ENCODE peak calls at places on chromosomes 13 and 19, in six cellular contexts. V, S, G, T, H and D are unnamed samples.

GRCh38 chr19:49691243-49692101 is 556 bp downstream of the CPT1C start:
- DNase-seq in V (no peak), S (peak), G (no peak), T (peak), H (peak), D (no peak)

GRCh38 chr13:32737111-32737571 is 150.9 kb downstream of the PDS5B start:
- DNase-seq in V (no peak), S (no peak), G (no peak), T (no peak), H (no peak), D (no peak)

GRCh38 chr19:48342841-48343540 is 17.6 kb downstream of the EMP3 start:
- DNase-seq in V (no peak), S (no peak), G (no peak), T (no peak), H (no peak), D (peak)

GRCh38 chr19:50514346-50515167 is 844 bp upstream of the ASPDH start:
- DNase-seq in V (no peak), S (peak), G (no peak), T (no peak), H (no peak), D (no peak)

GRCh38 chr13:110633776-110634175 is 18.4 kb downstream of the NAXD start:
- DNase-seq in V (no peak), S (no peak), G (no peak), T (no peak), H (no peak), D (no peak)

GRCh38 chr13:98965325-98965724 is 12.5 kb downstream of the DOCK9 start:
- DNase-seq in V (no peak), S (no peak), G (no peak), T (no peak), H (no peak), D (no peak)

GRCh38 chr19:54660967-54661366 is 1.8 kb upstream of the LILRB4 start:
- DNase-seq in V (no peak), S (no peak), G (no peak), T (no peak), H (no peak), D (no peak)

GRCh38 chr13:104253063-104253680 is 1187.0 kb upstream of the SLC10A2 start:
- DNase-seq in V (no peak), S (no peak), G (no peak), T (no peak), H (no peak), D (no peak)

GRCh38 chr19:37905936-37906867 is at the start of gene WDR87:
- DNase-seq in V (no peak), S (peak), G (peak), T (no peak), H (peak), D (peak)

GRCh38 chr19:36152061-36152885 is at the start of gene COX7A1:
- DNase-seq in V (peak), S (no peak), G (no peak), T (peak), H (no peak), D (no peak)

GRCh38 chr13:79225487-79226232 is 180.4 kb downstream of the RBM26 start:
- DNase-seq in V (no peak), S (no peak), G (no peak), T (no peak), H (no peak), D (peak)

GRCh38 chr19:11657307-11657706 is 60.0 kb downstream of the ZNF627 start:
- DNase-seq in V (no peak), S (no peak), G (no peak), T (no peak), H (peak), D (no peak)

GRCh38 chr19:43781630-43782310 is 997 bp upstream of the KCNN4 start:
- DNase-seq in V (no peak), S (no peak), G (no peak), T (no peak), H (no peak), D (no peak)

GRCh38 chr19:50333737-50334617 is 4.8 kb upstream of the KCNC3 start:
- DNase-seq in V (no peak), S (peak), G (peak), T (peak), H (peak), D (peak)

GRCh38 chr13:114142137-114142550 is 9.7 kb upstream of the RASA3 start:
- DNase-seq in V (peak), S (no peak), G (no peak), T (no peak), H (no peak), D (no peak)

GRCh38 chr19:10290439-10290875 is 705 bp downstream of the ICAM5 start:
- DNase-seq in V (no peak), S (peak), G (no peak), T (no peak), H (no peak), D (peak)

GRCh38 chr13:61142506-61142905 is 273.1 kb downstream of the PCDH20 start:
- DNase-seq in V (no peak), S (no peak), G (no peak), T (no peak), H (no peak), D (no peak)

GRCh38 chr19:3132971-3133792 is 2.7 kb upstream of the GNA15 start:
- DNase-seq in V (peak), S (no peak), G (no peak), T (no peak), H (no peak), D (no peak)

GRCh38 chr13:75399879-75400217 is 82.1 kb downstream of the TBC1D4 start:
- DNase-seq in V (no peak), S (no peak), G (no peak), T (no peak), H (no peak), D (no peak)

GRCh38 chr19:47110521-47111080 is 3.0 kb downstream of the ZC3H4 start:
- DNase-seq in V (no peak), S (peak), G (no peak), T (no peak), H (no peak), D (no peak)

GRCh38 chr19:46162731-46163130 is 14.7 kb downstream of the IGFL2 start:
- DNase-seq in V (no peak), S (no peak), G (no peak), T (no peak), H (no peak), D (no peak)

GRCh38 chr19:7004313-7004931 is 16.8 kb downstream of the MBD3L2B start:
- DNase-seq in V (no peak), S (peak), G (no peak), T (no peak), H (peak), D (peak)

GRCh38 chr19:46221981-46222610 is 7.4 kb upstream of the IGFL1 start:
- DNase-seq in V (peak), S (no peak), G (peak), T (peak), H (peak), D (peak)

GRCh38 chr13:106343831-106344230 is 191.6 kb downstream of the EFNB2 start:
- DNase-seq in V (no peak), S (no peak), G (no peak), T (no peak), H (peak), D (no peak)

GRCh38 chr19:44748426-44749254 is at the start of gene BCL3:
- DNase-seq in V (peak), S (peak), G (peak), T (peak), H (peak), D (peak)

GRCh38 chr19:47573076-47574026 is at the start of gene ZNF541:
- DNase-seq in V (peak), S (no peak), G (peak), T (peak), H (no peak), D (peak)

GRCh38 chr13:40187324-40187795 is 479.1 kb downstream of the FOXO1 start:
- DNase-seq in V (no peak), S (no peak), G (no peak), T (no peak), H (no peak), D (no peak)

GRCh38 chr13:67095621-67096020 is 134.5 kb downstream of the PCDH9 start:
- DNase-seq in V (no peak), S (no peak), G (no peak), T (no peak), H (no peak), D (no peak)

GRCh38 chr19:11534538-11534937 is 4.1 kb upstream of the CNN1 start:
- DNase-seq in V (no peak), S (no peak), G (no peak), T (no peak), H (no peak), D (no peak)

GRCh38 chr13:39515231-39515630 is 87.8 kb downstream of the LHFPL6 start:
- DNase-seq in V (no peak), S (peak), G (no peak), T (no peak), H (no peak), D (no peak)

GRCh38 chr13:109666656-109667448 is 119.5 kb downstream of the IRS2 start:
- DNase-seq in V (no peak), S (no peak), G (peak), T (no peak), H (no peak), D (peak)

DNA sequence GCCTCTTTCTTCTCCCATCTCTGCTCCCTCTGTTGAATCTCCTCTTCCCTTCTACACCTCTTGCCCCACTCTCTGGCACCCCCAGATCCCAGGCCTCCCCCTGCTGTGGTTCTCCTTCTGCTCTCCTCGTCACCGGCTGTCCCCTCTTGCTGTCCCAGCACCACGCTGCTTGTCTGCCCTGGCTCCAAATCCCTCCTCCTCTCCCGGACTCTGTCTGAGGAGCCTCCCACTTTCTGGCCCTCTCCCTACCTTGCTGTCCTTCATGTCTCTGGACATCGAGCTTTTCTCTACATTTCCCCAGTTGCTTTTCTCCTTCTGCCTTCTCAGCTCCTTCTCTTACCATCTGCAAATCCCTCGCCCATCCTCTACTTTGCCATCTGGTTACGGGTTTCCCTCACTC is 1.3 kb downstream of the ZNF347 start:
- DNase-seq in V (no peak), S (peak), G (no peak), T (no peak), H (peak), D (no peak)
- H3K27ac ChIP-seq in V (peak), S (no peak), G (peak), T (peak), H (peak), D (peak)

GRCh38 chr19:15296841-15297415 is 35.4 kb downstream of the BRD4 start:
- DNase-seq in V (no peak), S (no peak), G (no peak), T (no peak), H (no peak), D (no peak)

GRCh38 chr19:15297416-15298224 is 34.7 kb downstream of the BRD4 start:
- DNase-seq in V (no peak), S (no peak), G (no peak), T (no peak), H (peak), D (peak)

GRCh38 chr19:15293751-15294505 is 38.4 kb downstream of the BRD4 start:
- DNase-seq in V (no peak), S (no peak), G (no peak), T (no peak), H (no peak), D (no peak)

GRCh38 chr19:15294591-15294990 is 37.7 kb downstream of the BRD4 start:
- DNase-seq in V (no peak), S (no peak), G (no peak), T (peak), H (no peak), D (no peak)

DNA sequence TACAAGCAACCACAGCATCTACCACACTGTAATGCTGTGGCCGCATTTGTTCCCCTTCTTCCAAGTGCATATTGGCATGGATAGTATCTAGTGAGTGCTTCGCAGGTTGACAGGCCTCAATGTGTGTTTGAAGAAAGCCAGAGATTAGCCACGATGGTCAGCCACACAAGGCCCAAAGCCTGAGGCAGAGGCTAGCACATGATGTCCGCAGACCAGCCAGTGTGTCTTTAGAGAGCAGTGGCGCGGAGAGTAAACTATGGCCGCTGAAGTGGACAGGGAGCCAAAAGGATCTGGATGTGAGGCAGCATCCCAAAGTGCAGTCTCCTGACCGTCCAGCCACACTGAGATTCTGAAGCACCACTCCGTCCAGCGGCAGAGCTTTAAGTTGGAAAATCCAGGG is 36.0 kb downstream of the BRD4 start:
- DNase-seq in V (no peak), S (no peak), G (no peak), T (peak), H (no peak), D (no peak)
- TF ChIP-seq CTCF in V (no peak), S (no peak), G (no peak), T (no peak), H (no peak), D (no peak)

GRCh38 chr19:28508666-28509065 is 704.3 kb downstream of the UQCRFS1 start:
- DNase-seq in V (no peak), S (no peak), G (no peak), T (no peak), H (no peak), D (no peak)
- H3K27ac ChIP-seq in V (no peak), S (no peak), G (no peak), T (no peak), H (no peak), D (no peak)

GRCh38 chr13:30454991-30455390 is 10.7 kb downstream of the HMGB1 start:
- DNase-seq in V (no peak), S (no peak), G (no peak), T (no peak), H (no peak), D (no peak)

GRCh38 chr13:30456290-30456689 is 9.4 kb downstream of the HMGB1 start:
- DNase-seq in V (no peak), S (no peak), G (no peak), T (no peak), H (no peak), D (no peak)

GRCh38 chr13:30457306-30457891 is 8.3 kb downstream of the HMGB1 start:
- DNase-seq in V (no peak), S (no peak), G (no peak), T (no peak), H (no peak), D (no peak)

GRCh38 chr13:30450066-30450465 is 15.7 kb downstream of the HMGB1 start:
- DNase-seq in V (no peak), S (no peak), G (no peak), T (no peak), H (no peak), D (no peak)

DNA sequence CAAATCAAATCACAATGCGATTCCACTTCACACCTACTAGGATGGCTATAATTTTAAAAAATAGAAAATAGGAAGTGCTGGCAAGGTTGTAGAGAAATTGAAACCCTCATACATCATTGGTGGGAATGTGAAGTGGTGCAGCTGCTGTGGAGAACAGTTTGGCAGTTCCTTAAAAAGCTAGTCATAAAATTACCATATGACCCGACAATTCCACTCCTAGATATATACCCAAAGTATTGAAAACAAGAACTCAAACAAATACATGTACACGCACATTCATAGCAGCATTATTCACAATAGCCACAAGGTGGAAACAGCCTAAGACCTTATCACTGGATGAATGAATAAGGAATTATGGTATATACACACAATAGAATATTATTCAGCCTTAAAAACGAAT is 12.0 kb downstream of the HMGB1 start:
- DNase-seq in V (no peak), S (no peak), G (no peak), T (no peak), H (no peak), D (no peak)
- TF ChIP-seq CTCF in V (no peak), S (no peak), G (no peak), T (no peak), H (no peak), D (no peak)

DNA sequence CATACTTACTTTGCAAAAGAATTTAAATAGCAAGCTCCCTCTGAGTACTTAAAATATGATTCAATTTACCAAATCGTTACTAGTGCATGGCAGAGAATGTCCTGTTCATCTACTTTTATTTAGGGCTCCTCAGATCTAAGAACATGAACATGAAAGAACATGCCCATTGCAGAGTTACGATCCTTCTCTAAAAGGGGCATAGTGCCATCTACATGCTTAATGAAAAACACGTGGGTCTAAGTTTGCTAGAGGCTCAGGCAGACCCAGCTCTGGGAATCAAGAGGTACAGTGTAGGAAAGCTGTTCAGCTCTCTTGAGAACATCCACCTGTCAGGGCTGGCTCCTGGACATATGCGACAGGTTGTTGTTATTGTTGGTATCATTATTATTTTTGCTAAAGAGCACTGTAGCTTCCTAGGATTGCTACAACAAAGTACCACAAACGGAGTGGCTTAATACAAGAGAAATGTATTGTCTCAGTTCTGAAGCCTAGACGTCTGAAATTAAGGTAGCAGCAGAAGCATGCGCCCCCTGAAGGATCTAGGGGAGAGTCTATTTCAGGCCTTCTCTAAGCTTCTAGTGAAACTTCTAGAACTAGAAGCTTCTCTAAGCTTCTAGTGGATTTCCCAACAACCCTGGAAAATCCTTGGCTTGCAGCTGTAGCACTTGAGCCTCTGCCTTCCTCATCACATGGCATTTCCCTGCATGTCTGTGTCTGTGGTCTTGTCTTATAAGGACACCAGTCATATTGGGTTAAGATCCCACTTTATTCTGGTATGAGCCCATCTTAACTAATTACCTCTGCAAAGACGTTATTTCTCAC is 133.9 kb downstream of the DCT start:
- DNase-seq in V (no peak), S (no peak), G (no peak), T (no peak), H (peak), D (peak)
- H3K27ac ChIP-seq in V (peak), S (no peak), G (no peak), T (no peak), H (no peak), D (no peak)